ENCODE peak calls at places on chromosomes 2 and 18, in nine cellular contexts. U is activated T-cell treated with anti-CD3 and anti-CD28 coated beads for 1 hour, R is caudate nucleus, W is H54, C is NCI-H2081, T is mucosa of descending colon, I is non-pigmented ciliary epithelial cell, V is GM19239, Z is GM20000. N is an unnamed sample.

GRCh38 chr2:30400151-30400954 is 46.7 kb upstream of the LCLAT1 start:
- DNase-seq in Z (no peak), W (no peak), V (no peak), I (no peak), C (no peak), T (no peak), R (no peak), U (no peak), N (no peak)

GRCh38 chr2:84796798-84797197 is 84.1 kb downstream of the TRABD2A start:
- DNase-seq in Z (no peak), V (no peak), R (no peak), W (no peak), I (no peak), U (no peak), C (no peak), T (no peak), N (no peak)

GRCh38 chr2:27080140-27080469 is 1.7 kb downstream of the EMILIN1 start:
- DNase-seq in R (no peak), I (no peak), W (no peak), T (no peak), U (no peak), V (no peak), C (no peak), Z (no peak), N (no peak)

GRCh38 chr2:179712825-179713224 is 148.6 kb downstream of the ZNF385B start:
- DNase-seq in V (no peak), R (no peak), W (no peak), I (no peak), U (no peak), Z (no peak), T (no peak), C (no peak), N (no peak)

GRCh38 chr18:79905389-79905911 is 46.0 kb downstream of the SLC66A2 start:
- DNase-seq in T (no peak), Z (peak), R (no peak), I (no peak), C (no peak), W (no peak), U (no peak), V (no peak), N (no peak)

GRCh38 chr2:104523921-104524320 is 330.0 kb upstream of the POU3F3 start:
- DNase-seq in W (no peak), Z (no peak), I (no peak), U (no peak), V (no peak), C (no peak), R (no peak), T (no peak), N (no peak)

GRCh38 chr2:157785200-157785599 is 90.9 kb downstream of the ACVR1 start:
- DNase-seq in W (no peak), C (peak), U (no peak), T (no peak), I (no peak), V (no peak), R (no peak), Z (no peak), N (no peak)

GRCh38 chr2:191013876-191014652 is at the start of gene STAT1:
- DNase-seq in I (peak), C (peak), U (peak), Z (peak), T (peak), W (peak), V (peak), R (peak), N (peak)

GRCh38 chr2:216308532-216308931 is 63.8 kb downstream of the MARCHF4 start:
- DNase-seq in U (no peak), I (no peak), V (no peak), Z (no peak), W (no peak), T (no peak), C (peak), R (no peak), N (no peak)

GRCh38 chr2:10301946-10302478 is 692 bp upstream of the HPCAL1 start:
- DNase-seq in U (no peak), W (no peak), T (no peak), R (no peak), C (peak), I (no peak), Z (no peak), V (no peak), N (no peak)